ENCODE peak calls at places on chromosomes 5 and 9, in nine cellular contexts. P is neural crest cell, H is cardiac fibroblast, J is choroid plexus epithelial cell, L is heart right ventricle, B is esophagus squamous epithelium, R is epithelial cell of esophagus, Y is uterus, U is kidney. Q is an unnamed sample.

GRCh38 chr9:13377286-13377925 is 97.9 kb upstream of the MPDZ start:
- DNase-seq in P (no peak), H (no peak), J (peak), L (no peak), B (no peak), R (no peak), Y (no peak), U (no peak), Q (no peak)

GRCh38 chr9:85453850-85454249 is 287.9 kb downstream of the AGTPBP1 start:
- DNase-seq in P (no peak), H (no peak), J (no peak), L (no peak), B (no peak), R (no peak), Y (no peak), U (no peak), Q (no peak)

GRCh38 chr5:87829214-87829551 is 416.5 kb upstream of the CCNH start:
- DNase-seq in P (no peak), H (peak), J (peak), L (peak), B (no peak), R (peak), Y (peak), U (no peak), Q (no peak)

GRCh38 chr9:107208121-107208520 is 75.0 kb upstream of the RAD23B start:
- DNase-seq in P (no peak), H (peak), J (peak), L (no peak), B (no peak), R (no peak), Y (no peak), U (no peak), Q (no peak)

GRCh38 chr5:11385251-11385900 is 518.9 kb downstream of the CTNND2 start:
- DNase-seq in P (no peak), H (no peak), J (no peak), L (no peak), B (no peak), R (peak), Y (no peak), U (no peak), Q (no peak)

GRCh38 chr5:59036274-59036961 is 453.5 kb downstream of the RAB3C start:
- DNase-seq in P (no peak), H (peak), J (peak), L (no peak), B (no peak), R (peak), Y (peak), U (no peak), Q (peak)

GRCh38 chr5:159412284-159413046 is 82.2 kb upstream of the IL12B start:
- DNase-seq in P (no peak), H (peak), J (peak), L (no peak), B (no peak), R (peak), Y (no peak), U (no peak), Q (no peak)

GRCh38 chr5:120354126-120354525 is 110.0 kb upstream of the PRR16 start:
- DNase-seq in P (no peak), H (no peak), J (no peak), L (no peak), B (no peak), R (no peak), Y (no peak), U (no peak), Q (no peak)

GRCh38 chr9:135909371-135909770 is 2.0 kb upstream of the CAMSAP1 start:
- DNase-seq in P (no peak), H (no peak), J (no peak), L (no peak), B (no peak), R (no peak), Y (no peak), U (no peak), Q (no peak)

GRCh38 chr5:33595303-33595702 is 154.5 kb downstream of the TARS1 start:
- DNase-seq in P (no peak), H (no peak), J (no peak), L (no peak), B (no peak), R (no peak), Y (no peak), U (no peak), Q (no peak)

GRCh38 chr9:1050125-1050895 is at the start of gene DMRT2:
- DNase-seq in P (peak), H (peak), J (peak), L (peak), B (no peak), R (peak), Y (peak), U (peak), Q (peak)

GRCh38 chr9:75102177-75102790 is 14.0 kb downstream of the OSTF1 start:
- DNase-seq in P (no peak), H (no peak), J (no peak), L (no peak), B (no peak), R (no peak), Y (no peak), U (no peak), Q (no peak)

GRCh38 chr5:5342784-5343183 is 79.7 kb upstream of the ICE1 start:
- DNase-seq in P (no peak), H (peak), J (peak), L (no peak), B (no peak), R (peak), Y (no peak), U (no peak), Q (no peak)

GRCh38 chr5:5341531-5342292 is 80.8 kb upstream of the ICE1 start:
- DNase-seq in P (no peak), H (peak), J (peak), L (no peak), B (no peak), R (peak), Y (no peak), U (no peak), Q (no peak)

GRCh38 chr5:5343581-5343980 is 78.9 kb upstream of the ICE1 start:
- DNase-seq in P (no peak), H (no peak), J (no peak), L (no peak), B (no peak), R (no peak), Y (no peak), U (no peak), Q (no peak)

GRCh38 chr5:5339257-5339656 is 83.2 kb upstream of the ICE1 start:
- DNase-seq in P (no peak), H (no peak), J (no peak), L (no peak), B (no peak), R (no peak), Y (no peak), U (no peak), Q (no peak)

GRCh38 chr5:5340206-5340729 is 82.2 kb upstream of the ICE1 start:
- DNase-seq in P (peak), H (peak), J (peak), L (peak), B (no peak), R (peak), Y (peak), U (peak), Q (peak)
- TF ChIP-seq CTCF in P (peak), H (peak), J (peak), L (peak), B (peak), R (peak), Y (peak), U (peak), Q (peak)

GRCh38 chr9:6414291-6414690 is 1.3 kb downstream of the UHRF2 start:
- DNase-seq in P (no peak), H (peak), J (peak), L (no peak), B (no peak), R (peak), Y (no peak), U (no peak), Q (no peak)

GRCh38 chr9:6410653-6411052 is 2.3 kb upstream of the UHRF2 start:
- DNase-seq in P (no peak), H (no peak), J (no peak), L (no peak), B (no peak), R (no peak), Y (no peak), U (no peak), Q (no peak)

GRCh38 chr9:6413365-6414263 is 615 bp downstream of the UHRF2 start:
- DNase-seq in P (peak), H (peak), J (no peak), L (peak), B (no peak), R (peak), Y (no peak), U (peak), Q (no peak)

GRCh38 chr9:6415266-6415665 is 2.3 kb downstream of the UHRF2 start:
- DNase-seq in P (no peak), H (no peak), J (no peak), L (no peak), B (no peak), R (no peak), Y (no peak), U (no peak), Q (no peak)

GRCh38 chr9:6412572-6413364 is at the start of gene UHRF2:
- DNase-seq in P (peak), H (peak), J (peak), L (peak), B (peak), R (peak), Y (peak), U (peak), Q (peak)
- TF ChIP-seq CTCF in P (no peak), H (no peak), J (no peak), L (peak), B (no peak), R (no peak), Y (no peak), U (no peak), Q (no peak)

DNA sequence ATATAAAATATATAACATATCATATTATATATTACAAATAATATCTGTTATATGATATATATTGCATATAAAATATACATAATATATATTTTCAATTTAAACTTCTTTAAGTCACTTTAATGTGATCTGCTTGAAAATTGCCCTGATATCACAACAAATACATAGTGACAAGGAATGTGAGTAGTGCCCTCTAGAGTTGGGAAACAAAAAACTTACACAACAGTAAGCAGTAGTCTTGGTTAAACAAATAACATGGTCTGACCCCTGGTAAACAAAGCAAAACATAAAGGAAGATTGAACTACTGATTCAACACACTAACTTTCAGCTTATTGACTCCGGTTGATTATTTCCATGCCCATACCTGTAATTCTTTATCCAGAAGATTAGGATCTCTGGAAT is 188.3 kb upstream of the NMUR2 start:
- DNase-seq in P (no peak), H (no peak), J (no peak), L (no peak), B (no peak), R (peak), Y (no peak), U (no peak), Q (no peak)
- TF ChIP-seq CTCF in P (peak), H (no peak), J (no peak), L (no peak), B (no peak), R (peak), Y (no peak), U (no peak), Q (peak)

DNA sequence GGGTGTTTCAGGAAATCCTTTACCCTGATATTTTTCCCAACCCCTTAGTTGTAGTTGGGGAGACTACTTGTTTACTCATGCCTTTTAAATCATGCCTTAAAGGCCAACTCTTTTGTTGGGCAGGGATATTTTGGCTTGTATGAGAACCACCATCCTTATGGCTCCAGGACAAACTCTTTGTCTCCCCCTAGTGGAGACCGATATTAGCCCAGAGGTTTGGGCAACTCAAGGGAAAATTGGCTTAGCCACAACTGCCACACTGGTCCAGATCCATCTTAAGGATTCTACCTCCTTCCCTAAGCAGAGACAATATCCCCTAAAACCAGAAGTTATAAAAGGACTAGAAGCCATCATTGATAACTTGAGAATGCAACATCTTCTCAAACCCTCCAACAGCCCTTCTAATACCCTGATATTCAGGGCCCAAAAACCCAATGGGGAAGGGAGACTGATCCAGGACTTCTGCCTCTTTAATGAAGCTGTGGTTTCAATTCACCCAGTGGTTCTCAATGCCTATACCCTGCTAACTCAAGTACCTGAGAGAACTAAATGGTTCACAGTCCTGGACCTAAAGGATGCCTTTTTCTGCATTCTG is 100.9 kb upstream of the HCN1 start:
- DNase-seq in P (no peak), H (no peak), J (no peak), L (no peak), B (no peak), R (peak), Y (no peak), U (no peak), Q (no peak)
- TF ChIP-seq CTCF in P (peak), H (peak), J (no peak), L (no peak), B (peak), R (peak), Y (no peak), U (no peak), Q (peak)

Q was measured in RWPE2.